ENCODE peak calls at places on chromosomes 12 and 14, in five cellular contexts. C is BE2C, N is B cell, D is GM03348, G is amniotic stem cell. O is an unnamed sample.

GRCh38 chr14:106848330-106849121 is 1322.1 kb downstream of the TMEM121 start:
- DNase-seq in C (peak), N (peak), D (no peak), G (no peak), O (no peak)

GRCh38 chr14:69484444-69485113 is at the start of gene PLEKHD1:
- DNase-seq in C (peak), D (no peak), N (no peak), G (no peak), O (no peak)

GRCh38 chr12:52346596-52346995 is 20.7 kb downstream of the KRT85 start:
- DNase-seq in C (no peak), D (no peak), G (no peak), N (no peak), O (peak)

GRCh38 chr12:19158909-19159308 is 29.4 kb downstream of the PLEKHA5 start:
- DNase-seq in D (peak), C (no peak), N (no peak), G (no peak), O (no peak)

GRCh38 chr14:68346540-68347232 is 446.2 kb downstream of the ZFP36L1 start:
- DNase-seq in G (no peak), D (no peak), C (no peak), N (no peak), O (no peak)

GRCh38 chr14:100711493-100711892 is 15.2 kb upstream of the DLK1 start:
- DNase-seq in C (no peak), N (no peak), D (no peak), G (no peak), O (no peak)

GRCh38 chr12:79409562-79409961 is 281.2 kb downstream of the PAWR start:
- DNase-seq in C (no peak), N (no peak), D (peak), G (peak), O (no peak)

GRCh38 chr14:103057372-103058208 is at the start of gene CDC42BPB:
- DNase-seq in N (peak), G (peak), D (peak), C (peak), O (no peak)

GRCh38 chr12:122452701-122453285 is 30.3 kb upstream of the CLIP1 start:
- DNase-seq in G (no peak), N (no peak), C (no peak), D (no peak), O (no peak)

GRCh38 chr14:23610815-23611289 is 25.3 kb upstream of the DHRS2 start:
- DNase-seq in D (no peak), C (no peak), G (no peak), N (no peak), O (no peak)

GRCh38 chr12:112380663-112381420 is 1.4 kb downstream of the HECTD4 start:
- DNase-seq in G (no peak), C (peak), D (peak), N (no peak), O (no peak)

GRCh38 chr12:84276215-84276614 is 636.4 kb downstream of the SLC6A15 start:
- DNase-seq in C (peak), N (no peak), D (no peak), G (no peak), O (no peak)

GRCh38 chr14:51006781-51007211 is 62.5 kb upstream of the PYGL start:
- DNase-seq in N (no peak), C (peak), D (peak), G (peak), O (no peak)

GRCh38 chr12:127297327-127297726 is 969.6 kb upstream of the TMEM132C start:
- DNase-seq in D (no peak), C (no peak), G (no peak), N (no peak), O (no peak)

GRCh38 chr12:109435428-109436180 is 41.5 kb downstream of the KCTD10 start:
- DNase-seq in C (no peak), N (no peak), G (no peak), D (no peak), O (no peak)

GRCh38 chr12:132095520-132096409 is 48.4 kb downstream of the DDX51 start:
- DNase-seq in C (no peak), G (no peak), N (no peak), D (no peak), O (no peak)

GRCh38 chr12:6193853-6194815 is 6.1 kb upstream of the CD9 start:
- DNase-seq in N (no peak), G (no peak), D (no peak), C (peak), O (no peak)

GRCh38 chr12:76010732-76011458 is 20.7 kb downstream of the PHLDA1 start:
- DNase-seq in C (no peak), D (no peak), G (no peak), N (no peak), O (no peak)

GRCh38 chr14:50944647-50945413 is 547 bp upstream of the PYGL start:
- DNase-seq in C (peak), N (no peak), G (no peak), D (peak), O (no peak)

GRCh38 chr14:53002576-53002975 is 51.7 kb upstream of the FERMT2 start:
- DNase-seq in D (no peak), C (peak), G (no peak), N (no peak), O (no peak)

GRCh38 chr14:44700694-44701093 is 193.6 kb upstream of the FSCB start:
- DNase-seq in D (no peak), C (no peak), N (no peak), G (no peak), O (no peak)

GRCh38 chr14:92563359-92563758 is 49.8 kb downstream of the RIN3 start:
- DNase-seq in C (no peak), N (no peak), G (no peak), D (peak), O (peak)

GRCh38 chr14:21990116-21990515 is 316.5 kb upstream of the OR4E1 start:
- DNase-seq in C (no peak), G (no peak), D (peak), N (no peak), O (no peak)

GRCh38 chr12:95548056-95548538 is 3.2 kb downstream of the USP44 start:
- DNase-seq in D (peak), C (no peak), N (no peak), G (no peak), O (no peak)

GRCh38 chr12:65791400-65791799 is 32.9 kb upstream of the HMGA2 start:
- DNase-seq in G (no peak), C (no peak), D (no peak), N (no peak), O (no peak)

GRCh38 chr14:99412122-99413061 is 68.3 kb downstream of the SETD3 start:
- DNase-seq in C (no peak), G (no peak), N (no peak), D (no peak), O (no peak)

GRCh38 chr14:77046706-77047105 is 18.2 kb upstream of the IRF2BPL start:
- DNase-seq in D (no peak), G (no peak), C (no peak), N (no peak), O (no peak)

GRCh38 chr14:95196268-95196667 is 38.9 kb upstream of the DICER1 start:
- DNase-seq in D (peak), N (no peak), G (no peak), C (no peak), O (no peak)

GRCh38 chr12:121894633-121895032 is 6.0 kb downstream of the PSMD9 start:
- DNase-seq in D (peak), N (no peak), C (peak), G (no peak), O (no peak)

GRCh38 chr14:94559638-94560290 is 1.5 kb upstream of the SERPINA4 start:
- DNase-seq in N (no peak), G (no peak), D (no peak), C (no peak), O (no peak)

GRCh38 chr14:72023128-72024042 is 91.2 kb downstream of the RGS6 start:
- DNase-seq in C (no peak), N (no peak), D (no peak), G (no peak), O (peak)

GRCh38 chr14:75059642-75060041 is 4.2 kb downstream of the ACYP1 start:
- DNase-seq in D (no peak), G (no peak), N (no peak), C (no peak), O (no peak)

GRCh38 chr14:75126121-75126544 is 715 bp downstream of the NEK9 start:
- DNase-seq in N (no peak), C (no peak), D (no peak), G (no peak), O (no peak)

GRCh38 chr12:65952737-65953209 is 128.5 kb downstream of the HMGA2 start:
- DNase-seq in N (no peak), D (no peak), C (no peak), G (no peak), O (no peak)

GRCh38 chr12:1069846-1070245 is 78.8 kb downstream of the ERC1 start:
- DNase-seq in D (no peak), G (no peak), C (no peak), N (no peak), O (no peak)

GRCh38 chr14:99194736-99195135 is 77.3 kb downstream of the BCL11B start:
- DNase-seq in G (no peak), D (no peak), N (no peak), C (no peak), O (no peak)

GRCh38 chr12:131189781-131190180 is 236.1 kb downstream of the ADGRD1 start:
- DNase-seq in C (no peak), N (no peak), D (no peak), G (no peak), O (no peak)

GRCh38 chr14:57871487-57872080 is 5.7 kb upstream of the SLC35F4 start:
- DNase-seq in G (peak), C (peak), D (peak), N (no peak), O (peak)

GRCh38 chr14:99440278-99440677 is 40.4 kb downstream of the SETD3 start:
- DNase-seq in N (no peak), G (no peak), C (no peak), D (no peak), O (no peak)

O was measured in GM12878.